ENCODE peak calls at places on chromosomes 12 and 14, in five cellular contexts. X is ascending aorta, S is spleen, B is ovary, E is H1. Y is an unnamed sample. For H3K4me1, the result is how much of the 10 kb centered on the place peaks cover.

GRCh38 chr12:13038491-13039161 is 5.6 kb upstream of the FAM234B start:
- DNase-seq in X (no peak), S (no peak), B (no peak), E (no peak), Y (no peak)

GRCh38 chr12:80925983-80926382 is 11.8 kb downstream of the LIN7A start:
- DNase-seq in X (no peak), S (no peak), B (no peak), E (no peak), Y (no peak)

GRCh38 chr14:91953170-91953985 is 5.9 kb upstream of the FBLN5 start:
- DNase-seq in X (no peak), S (no peak), B (no peak), E (no peak), Y (no peak)

GRCh38 chr12:12560587-12561304 is 1.9 kb downstream of the DUSP16 start:
- DNase-seq in X (peak), S (no peak), B (no peak), E (no peak), Y (no peak)

GRCh38 chr12:102454808-102455760 is 25.3 kb downstream of the IGF1 start:
- DNase-seq in X (peak), S (no peak), B (no peak), E (no peak), Y (peak)

GRCh38 chr12:131242741-131243496 is 289.2 kb downstream of the ADGRD1 start:
- DNase-seq in X (no peak), S (peak), B (no peak), E (peak), Y (no peak)

GRCh38 chr12:106709068-106709511 is 65.4 kb upstream of the RIC8B start:
- DNase-seq in X (no peak), S (no peak), B (no peak), E (no peak), Y (no peak)

GRCh38 chr14:23056956-23057756 is at the start of gene CDH24:
- DNase-seq in X (peak), S (peak), B (peak), E (peak), Y (peak)

GRCh38 chr12:12890492-12890814 is 909 bp upstream of the GPRC5A start:
- DNase-seq in X (no peak), S (no peak), B (peak), E (no peak), Y (no peak)

GRCh38 chr12:21418403-21418802 is 19.1 kb upstream of the PYROXD1 start:
- DNase-seq in X (no peak), S (no peak), B (no peak), E (no peak), Y (no peak)

GRCh38 chr14:30657606-30658163 is 35.6 kb downstream of the SCFD1 start:
- DNase-seq in X (no peak), S (no peak), B (no peak), E (no peak), Y (no peak)

GRCh38 chr12:59036973-59037807 is 116.9 kb upstream of the LRIG3 start:
- DNase-seq in X (no peak), S (no peak), B (no peak), E (no peak), Y (no peak)

GRCh38 chr14:68417007-68417659 is 375.7 kb downstream of the ZFP36L1 start:
- DNase-seq in X (no peak), S (no peak), B (no peak), E (no peak), Y (no peak)

GRCh38 chr12:123912415-123913385 is 59.9 kb downstream of the CCDC92 start:
- DNase-seq in X (no peak), S (peak), B (no peak), E (no peak), Y (no peak)

GRCh38 chr12:71070416-71071155 is 87.2 kb downstream of the TSPAN8 start:
- DNase-seq in X (no peak), S (no peak), B (no peak), E (no peak), Y (no peak)

GRCh38 chr12:6745751-6746525 is 7.0 kb downstream of the MLF2 start:
- DNase-seq in X (no peak), S (peak), B (no peak), E (no peak), Y (no peak)

GRCh38 chr14:52363969-52364368 is 49.9 kb downstream of the PTGER2 start:
- DNase-seq in X (no peak), S (no peak), B (no peak), E (no peak), Y (no peak)

GRCh38 chr14:30443368-30444007 is 115.5 kb upstream of the G2E3 start:
- DNase-seq in X (no peak), S (no peak), B (no peak), E (no peak), Y (no peak)

GRCh38 chr14:97453991-97454390 is 656.8 kb downstream of the VRK1 start:
- DNase-seq in X (no peak), S (no peak), B (no peak), E (no peak), Y (no peak)

GRCh38 chr14:53569471-53569870 is 387.2 kb downstream of the BMP4 start:
- DNase-seq in X (no peak), S (no peak), B (no peak), E (no peak), Y (no peak)

GRCh38 chr12:33267641-33268040 is 172.0 kb downstream of the SYT10 start:
- DNase-seq in X (no peak), S (no peak), B (no peak), E (no peak), Y (no peak)

GRCh38 chr14:21414137-21414631 is 30.4 kb upstream of the SUPT16H start:
- DNase-seq in X (no peak), S (no peak), B (no peak), E (no peak), Y (no peak)

GRCh38 chr12:14290951-14291350 is 74.5 kb upstream of the ATF7IP start:
- DNase-seq in X (no peak), S (no peak), B (no peak), E (no peak), Y (no peak)

GRCh38 chr14:34857689-34858449 is 17.3 kb downstream of the BAZ1A start:
- DNase-seq in X (no peak), S (no peak), B (no peak), E (no peak), Y (no peak)

GRCh38 chr12:10612954-10613333 is 465 bp downstream of the MAGOHB start:
- DNase-seq in X (no peak), S (no peak), B (no peak), E (no peak), Y (no peak)

GRCh38 chr14:55339770-55340169 is 68.5 kb downstream of the FBXO34 start:
- DNase-seq in X (no peak), S (no peak), B (no peak), E (peak), Y (no peak)

GRCh38 chr14:32932921-32933622 is 5.6 kb upstream of the NPAS3 start:
- DNase-seq in X (no peak), S (peak), B (peak), E (peak), Y (peak)

GRCh38 chr14:102527255-102528232 is 18.0 kb upstream of the ANKRD9 start:
- DNase-seq in X (no peak), S (no peak), B (no peak), E (no peak), Y (no peak)

GRCh38 chr12:104188534-104188933 is 27.0 kb upstream of the TXNRD1 start:
- DNase-seq in X (no peak), S (no peak), B (no peak), E (no peak), Y (no peak)

GRCh38 chr14:81172881-81173280 is 47.9 kb downstream of the GTF2A1 start:
- DNase-seq in X (no peak), S (no peak), B (no peak), E (no peak), Y (no peak)
- H3K4me1 ChIP-seq in X (under half), S (under half), B (under half), E (under half), Y (under half)

GRCh38 chr12:46222642-46223041 is 46.2 kb downstream of the SLC38A1 start:
- DNase-seq in X (no peak), S (no peak), B (no peak), E (no peak), Y (no peak)
- H3K27ac ChIP-seq in X (no peak), S (peak), B (no peak), E (no peak), Y (no peak)

GRCh38 chr14:48936881-48937280 is 649.3 kb downstream of the RPS29 start:
- DNase-seq in X (no peak), S (no peak), B (no peak), E (no peak), Y (no peak)
- H3K4me1 ChIP-seq in X (under half), S (under half), B (under half), E (under half), Y (under half)

GRCh38 chr14:74913986-74914573 is 9.0 kb downstream of the RPS6KL1 start:
- DNase-seq in X (peak), S (no peak), B (peak), E (no peak), Y (peak)
- H3K27ac ChIP-seq in X (peak), S (no peak), B (no peak), E (no peak), Y (peak)

GRCh38 chr12:52156757-52157565 is 34.9 kb downstream of the KRT80 start:
- DNase-seq in X (peak), S (peak), B (peak), E (peak), Y (peak)
- H3K4me1 ChIP-seq in X (under half), S (under half), B (under half), E (under half), Y (under half)

Y was measured in psoas muscle.